ENCODE peak calls at places on chromosomes 3 and 15, in six cellular contexts. One of them, this sample, is unnamed.

GRCh38 chr3:46449755-46450552 is 14.8 kb downstream of the LTF start:
- DNase-seq in heart right ventricle: no peak
- DNase-seq in lower lobe of right lung: no peak
- DNase-seq in cardiac fibroblast: peak
- DNase-seq in stomach: no peak
- DNase-seq in thoracic aorta: no peak
- DNase-seq in this sample: peak

GRCh38 chr3:31103623-31104180 is 209.2 kb upstream of the GADL1 start:
- DNase-seq in heart right ventricle: no peak
- DNase-seq in lower lobe of right lung: no peak
- DNase-seq in cardiac fibroblast: peak
- DNase-seq in stomach: no peak
- DNase-seq in thoracic aorta: no peak
- DNase-seq in this sample: no peak

GRCh38 chr15:55457401-55458022 is 49.2 kb downstream of the PIERCE2 start:
- DNase-seq in heart right ventricle: no peak
- DNase-seq in lower lobe of right lung: peak
- DNase-seq in cardiac fibroblast: no peak
- DNase-seq in stomach: no peak
- DNase-seq in thoracic aorta: no peak
- DNase-seq in this sample: no peak

GRCh38 chr15:72758195-72758594 is 25.4 kb downstream of the ADPGK start:
- DNase-seq in heart right ventricle: no peak
- DNase-seq in lower lobe of right lung: no peak
- DNase-seq in cardiac fibroblast: peak
- DNase-seq in stomach: no peak
- DNase-seq in thoracic aorta: no peak
- DNase-seq in this sample: peak

GRCh38 chr3:18425641-18426403 is 683 bp upstream of the SATB1 start:
- DNase-seq in heart right ventricle: peak
- DNase-seq in lower lobe of right lung: peak
- DNase-seq in cardiac fibroblast: no peak
- DNase-seq in stomach: peak
- DNase-seq in thoracic aorta: no peak
- DNase-seq in this sample: no peak

GRCh38 chr15:40743921-40744809 is 10.9 kb downstream of the RMDN3 start:
- DNase-seq in heart right ventricle: no peak
- DNase-seq in lower lobe of right lung: no peak
- DNase-seq in cardiac fibroblast: peak
- DNase-seq in stomach: no peak
- DNase-seq in thoracic aorta: no peak
- DNase-seq in this sample: peak

GRCh38 chr3:36695769-36696137 is 68.6 kb downstream of the DCLK3 start:
- DNase-seq in heart right ventricle: no peak
- DNase-seq in lower lobe of right lung: no peak
- DNase-seq in cardiac fibroblast: peak
- DNase-seq in stomach: no peak
- DNase-seq in thoracic aorta: no peak
- DNase-seq in this sample: peak

GRCh38 chr15:45023659-45024320 is 795 bp downstream of the SORD start:
- DNase-seq in heart right ventricle: no peak
- DNase-seq in lower lobe of right lung: no peak
- DNase-seq in cardiac fibroblast: peak
- DNase-seq in stomach: no peak
- DNase-seq in thoracic aorta: no peak
- DNase-seq in this sample: peak

GRCh38 chr3:13244695-13245449 is 171.6 kb upstream of the IQSEC1 start:
- DNase-seq in heart right ventricle: no peak
- DNase-seq in lower lobe of right lung: no peak
- DNase-seq in cardiac fibroblast: no peak
- DNase-seq in stomach: no peak
- DNase-seq in thoracic aorta: no peak
- DNase-seq in this sample: peak

GRCh38 chr3:65348596-65348995 is 660.8 kb upstream of the ADAMTS9 start:
- DNase-seq in heart right ventricle: no peak
- DNase-seq in lower lobe of right lung: no peak
- DNase-seq in cardiac fibroblast: peak
- DNase-seq in stomach: no peak
- DNase-seq in thoracic aorta: no peak
- DNase-seq in this sample: peak

GRCh38 chr15:83458396-83458795 is 11.3 kb downstream of the SH3GL3 start:
- DNase-seq in heart right ventricle: no peak
- DNase-seq in lower lobe of right lung: no peak
- DNase-seq in cardiac fibroblast: no peak
- DNase-seq in stomach: no peak
- DNase-seq in thoracic aorta: no peak
- DNase-seq in this sample: no peak

GRCh38 chr3:72818092-72818721 is 30.0 kb downstream of the SHQ1 start:
- DNase-seq in heart right ventricle: no peak
- DNase-seq in lower lobe of right lung: no peak
- DNase-seq in cardiac fibroblast: peak
- DNase-seq in stomach: no peak
- DNase-seq in thoracic aorta: no peak
- DNase-seq in this sample: peak

GRCh38 chr15:66940368-66940767 is 125.0 kb upstream of the SMAD3 start:
- DNase-seq in heart right ventricle: no peak
- DNase-seq in lower lobe of right lung: no peak
- DNase-seq in cardiac fibroblast: peak
- DNase-seq in stomach: no peak
- DNase-seq in thoracic aorta: no peak
- DNase-seq in this sample: no peak

GRCh38 chr15:33086500-33087141 is 107.9 kb downstream of the FMN1 start:
- DNase-seq in heart right ventricle: no peak
- DNase-seq in lower lobe of right lung: no peak
- DNase-seq in cardiac fibroblast: peak
- DNase-seq in stomach: no peak
- DNase-seq in thoracic aorta: no peak
- DNase-seq in this sample: peak

GRCh38 chr3:40070816-40071215 is 238.7 kb upstream of the EIF1B start:
- DNase-seq in heart right ventricle: no peak
- DNase-seq in lower lobe of right lung: no peak
- DNase-seq in cardiac fibroblast: no peak
- DNase-seq in stomach: no peak
- DNase-seq in thoracic aorta: no peak
- DNase-seq in this sample: no peak

GRCh38 chr3:5426094-5426883 is 238.8 kb downstream of the EDEM1 start:
- DNase-seq in heart right ventricle: peak
- DNase-seq in lower lobe of right lung: peak
- DNase-seq in cardiac fibroblast: peak
- DNase-seq in stomach: peak
- DNase-seq in thoracic aorta: peak
- DNase-seq in this sample: peak

GRCh38 chr3:107738486-107739183 is 215.9 kb downstream of the BBX start:
- DNase-seq in heart right ventricle: no peak
- DNase-seq in lower lobe of right lung: no peak
- DNase-seq in cardiac fibroblast: no peak
- DNase-seq in stomach: no peak
- DNase-seq in thoracic aorta: no peak
- DNase-seq in this sample: no peak

GRCh38 chr15:44810237-44810636 is 73.9 kb downstream of the TRIM69 start:
- DNase-seq in heart right ventricle: no peak
- DNase-seq in lower lobe of right lung: no peak
- DNase-seq in cardiac fibroblast: no peak
- DNase-seq in stomach: no peak
- DNase-seq in thoracic aorta: no peak
- DNase-seq in this sample: no peak

GRCh38 chr15:64635486-64635815 is 139.9 kb downstream of the RBPMS2 start:
- DNase-seq in heart right ventricle: peak
- DNase-seq in lower lobe of right lung: no peak
- DNase-seq in cardiac fibroblast: peak
- DNase-seq in stomach: peak
- DNase-seq in thoracic aorta: no peak
- DNase-seq in this sample: peak

GRCh38 chr15:50112488-50113186 is 6.4 kb downstream of the ATP8B4 start:
- DNase-seq in heart right ventricle: no peak
- DNase-seq in lower lobe of right lung: no peak
- DNase-seq in cardiac fibroblast: no peak
- DNase-seq in stomach: no peak
- DNase-seq in thoracic aorta: no peak
- DNase-seq in this sample: no peak

GRCh38 chr3:57179580-57180410 is 14.6 kb upstream of the IL17RD start:
- DNase-seq in heart right ventricle: no peak
- DNase-seq in lower lobe of right lung: no peak
- DNase-seq in cardiac fibroblast: peak
- DNase-seq in stomach: no peak
- DNase-seq in thoracic aorta: no peak
- DNase-seq in this sample: peak

GRCh38 chr15:55590788-55591187 is 2.6 kb upstream of the PYGO1 start:
- DNase-seq in heart right ventricle: no peak
- DNase-seq in lower lobe of right lung: no peak
- DNase-seq in cardiac fibroblast: no peak
- DNase-seq in stomach: no peak
- DNase-seq in thoracic aorta: no peak
- DNase-seq in this sample: no peak

GRCh38 chr3:187290561-187290960 is 976 bp downstream of the MASP1 start:
- DNase-seq in heart right ventricle: no peak
- DNase-seq in lower lobe of right lung: no peak
- DNase-seq in cardiac fibroblast: no peak
- DNase-seq in stomach: no peak
- DNase-seq in thoracic aorta: no peak
- DNase-seq in this sample: no peak

GRCh38 chr15:25368855-25369254 is 70.0 kb downstream of the UBE3A start:
- DNase-seq in heart right ventricle: no peak
- DNase-seq in lower lobe of right lung: no peak
- DNase-seq in cardiac fibroblast: peak
- DNase-seq in stomach: no peak
- DNase-seq in thoracic aorta: no peak
- DNase-seq in this sample: no peak

GRCh38 chr15:25362545-25362944 is 76.3 kb downstream of the UBE3A start:
- DNase-seq in heart right ventricle: no peak
- DNase-seq in lower lobe of right lung: no peak
- DNase-seq in cardiac fibroblast: no peak
- DNase-seq in stomach: no peak
- DNase-seq in thoracic aorta: no peak
- DNase-seq in this sample: peak

GRCh38 chr15:25366058-25366457 is 72.8 kb downstream of the UBE3A start:
- DNase-seq in heart right ventricle: no peak
- DNase-seq in lower lobe of right lung: no peak
- DNase-seq in cardiac fibroblast: no peak
- DNase-seq in stomach: no peak
- DNase-seq in thoracic aorta: no peak
- DNase-seq in this sample: no peak
- H3K4me3 ChIP-seq in heart right ventricle: no peak
- H3K4me3 ChIP-seq in lower lobe of right lung: no peak
- H3K4me3 ChIP-seq in cardiac fibroblast: no peak
- H3K4me3 ChIP-seq in stomach: no peak
- H3K4me3 ChIP-seq in thoracic aorta: no peak
- H3K4me3 ChIP-seq in this sample: no peak

DNA sequence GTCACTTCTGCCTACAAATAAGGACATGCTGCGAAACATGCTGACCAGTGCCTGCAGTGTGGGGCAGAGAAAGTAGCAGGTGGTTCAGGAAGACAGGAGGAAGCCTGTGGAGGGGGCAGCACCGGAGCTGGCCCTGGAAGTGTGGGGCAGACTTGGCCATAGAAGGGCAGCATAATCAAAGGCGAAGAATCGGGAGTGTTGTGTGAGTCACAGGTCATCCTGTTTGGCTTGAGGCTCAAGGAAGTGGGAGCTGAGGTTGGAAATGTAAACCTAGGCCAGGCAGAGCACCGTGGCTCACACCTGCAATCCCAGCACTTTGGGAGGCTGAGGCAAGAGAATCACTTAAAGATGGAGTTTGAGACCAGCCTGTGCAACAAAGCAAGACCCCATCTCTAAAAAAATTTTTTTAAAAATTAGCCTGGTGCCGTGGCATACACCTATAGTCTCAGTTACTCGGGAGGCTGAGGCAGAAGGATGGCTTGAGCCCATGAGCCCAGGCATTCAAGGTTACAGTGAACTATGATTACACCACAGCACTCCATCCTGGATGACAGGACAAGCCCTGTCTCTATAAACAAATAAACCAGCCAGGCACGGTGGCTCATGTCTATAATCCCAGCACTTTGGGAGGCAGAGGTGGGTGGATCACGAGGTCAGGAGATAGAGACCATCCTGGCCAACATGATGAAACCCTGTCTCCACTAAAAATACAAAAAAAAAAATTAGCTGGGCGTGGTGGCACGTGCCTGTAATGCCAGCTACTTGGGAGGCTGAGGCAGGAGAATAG is 54.0 kb downstream of the FAM43A start:
- DNase-seq in heart right ventricle: no peak
- DNase-seq in lower lobe of right lung: no peak
- DNase-seq in cardiac fibroblast: peak
- DNase-seq in stomach: no peak
- DNase-seq in thoracic aorta: no peak
- DNase-seq in this sample: no peak
- TF ChIP-seq CTCF in heart right ventricle: no peak
- TF ChIP-seq CTCF in lower lobe of right lung: no peak
- TF ChIP-seq CTCF in cardiac fibroblast: no peak
- TF ChIP-seq CTCF in stomach: no peak
- TF ChIP-seq CTCF in thoracic aorta: no peak
- TF ChIP-seq CTCF in this sample: no peak

GRCh38 chr3:197600796-197601565 is 45.2 kb upstream of the BDH1 start:
- DNase-seq in heart right ventricle: no peak
- DNase-seq in lower lobe of right lung: no peak
- DNase-seq in cardiac fibroblast: peak
- DNase-seq in stomach: no peak
- DNase-seq in thoracic aorta: no peak
- DNase-seq in this sample: no peak

GRCh38 chr3:197597335-197597734 is 41.6 kb upstream of the BDH1 start:
- DNase-seq in heart right ventricle: no peak
- DNase-seq in lower lobe of right lung: no peak
- DNase-seq in cardiac fibroblast: no peak
- DNase-seq in stomach: no peak
- DNase-seq in thoracic aorta: no peak
- DNase-seq in this sample: no peak

GRCh38 chr3:197598404-197598980 is 42.7 kb upstream of the BDH1 start:
- DNase-seq in heart right ventricle: no peak
- DNase-seq in lower lobe of right lung: no peak
- DNase-seq in cardiac fibroblast: no peak
- DNase-seq in stomach: no peak
- DNase-seq in thoracic aorta: no peak
- DNase-seq in this sample: no peak

GRCh38 chr3:197595470-197596185 is 39.9 kb upstream of the BDH1 start:
- DNase-seq in heart right ventricle: no peak
- DNase-seq in lower lobe of right lung: no peak
- DNase-seq in cardiac fibroblast: no peak
- DNase-seq in stomach: no peak
- DNase-seq in thoracic aorta: no peak
- DNase-seq in this sample: peak

GRCh38 chr3:197599089-197599765 is 43.5 kb upstream of the BDH1 start:
- DNase-seq in heart right ventricle: peak
- DNase-seq in lower lobe of right lung: peak
- DNase-seq in cardiac fibroblast: peak
- DNase-seq in stomach: peak
- DNase-seq in thoracic aorta: no peak
- DNase-seq in this sample: peak
- H3K4me3 ChIP-seq in heart right ventricle: peak
- H3K4me3 ChIP-seq in lower lobe of right lung: no peak
- H3K4me3 ChIP-seq in cardiac fibroblast: peak
- H3K4me3 ChIP-seq in stomach: peak
- H3K4me3 ChIP-seq in thoracic aorta: peak
- H3K4me3 ChIP-seq in this sample: peak

DNA sequence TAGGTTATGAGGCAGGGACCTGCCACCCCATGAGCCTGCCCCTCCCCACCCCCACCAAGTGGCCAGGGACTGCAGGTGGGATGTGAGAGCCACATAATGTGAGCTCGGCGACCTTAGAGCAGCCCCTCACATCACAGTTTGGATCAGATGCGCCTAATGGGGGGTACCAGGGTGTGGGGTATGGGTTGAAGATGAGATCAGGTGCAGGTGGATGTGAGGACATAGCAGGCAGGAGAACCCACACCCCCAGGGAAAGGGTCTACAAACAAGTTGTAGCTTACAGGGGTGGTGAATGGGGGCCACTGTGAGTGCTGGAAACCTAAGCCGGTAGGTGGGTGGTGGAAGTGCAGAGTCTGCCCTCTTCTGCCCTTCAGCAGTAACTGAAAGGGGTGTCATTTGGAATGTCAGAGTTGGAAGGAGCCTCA is 94.0 kb downstream of the CORO2B start:
- DNase-seq in heart right ventricle: no peak
- DNase-seq in lower lobe of right lung: no peak
- DNase-seq in cardiac fibroblast: peak
- DNase-seq in stomach: no peak
- DNase-seq in thoracic aorta: no peak
- DNase-seq in this sample: peak
- TF ChIP-seq CTCF in heart right ventricle: no peak
- TF ChIP-seq CTCF in lower lobe of right lung: no peak
- TF ChIP-seq CTCF in cardiac fibroblast: peak
- TF ChIP-seq CTCF in stomach: no peak
- TF ChIP-seq CTCF in thoracic aorta: no peak
- TF ChIP-seq CTCF in this sample: peak